ENCODE peak calls at places on chromosomes 1 and 21, in eight cellular contexts. G is GM23338; D is osteocyte; T is RWPE1; U is effector CD4-positive, alpha-beta T cell; P is cardiac muscle cell; C is CD4-positive, alpha-beta T cell; M is fibroblast of lung. I is an unnamed sample.

GRCh38 chr21:26055841-26056264 is 114.7 kb downstream of the APP start:
- DNase-seq in G (no peak), D (no peak), T (no peak), U (no peak), P (no peak), C (no peak), M (no peak), I (no peak)

GRCh38 chr1:59678065-59678808 is 136.5 kb upstream of the HOOK1 start:
- DNase-seq in G (peak), D (no peak), T (no peak), U (no peak), P (no peak), C (no peak), M (no peak), I (no peak)

GRCh38 chr21:32570456-32570855 is 14.9 kb downstream of the TCP10L start:
- DNase-seq in G (no peak), D (no peak), T (no peak), U (no peak), P (no peak), C (no peak), M (no peak), I (no peak)

GRCh38 chr1:154471304-154471703 is 30.7 kb upstream of the TDRD10 start:
- DNase-seq in G (no peak), D (no peak), T (no peak), U (no peak), P (no peak), C (no peak), M (no peak), I (no peak)

GRCh38 chr1:247156787-247157232 is 15.0 kb downstream of the ZNF124 start:
- DNase-seq in G (peak), D (no peak), T (no peak), U (no peak), P (no peak), C (no peak), M (peak), I (no peak)

GRCh38 chr1:85314726-85315125 is 38.3 kb upstream of the BCL10 start:
- DNase-seq in G (no peak), D (no peak), T (no peak), U (no peak), P (no peak), C (no peak), M (no peak), I (no peak)

GRCh38 chr1:23376890-23377811 is 7.5 kb upstream of the ZNF436 start:
- DNase-seq in G (no peak), D (no peak), T (peak), U (no peak), P (no peak), C (no peak), M (peak), I (no peak)

GRCh38 chr21:34722684-34723300 is 54.0 kb downstream of the CLIC6 start:
- DNase-seq in G (peak), D (no peak), T (no peak), U (no peak), P (no peak), C (no peak), M (no peak), I (no peak)

GRCh38 chr1:230550428-230550827 is 91.9 kb upstream of the COG2 start:
- DNase-seq in G (no peak), D (no peak), T (peak), U (no peak), P (no peak), C (no peak), M (no peak), I (no peak)

GRCh38 chr1:204924013-204924759 is 53.5 kb downstream of the NFASC start:
- DNase-seq in G (peak), D (peak), T (peak), U (no peak), P (no peak), C (no peak), M (no peak), I (peak)

GRCh38 chr1:51534447-51534846 is 15.4 kb upstream of the EPS15 start:
- DNase-seq in G (no peak), D (no peak), T (no peak), U (no peak), P (no peak), C (no peak), M (no peak), I (no peak)

GRCh38 chr1:19864304-19865160 is 17.7 kb upstream of the OTUD3 start:
- DNase-seq in G (no peak), D (no peak), T (no peak), U (no peak), P (no peak), C (no peak), M (no peak), I (no peak)

GRCh38 chr1:65757531-65757930 is 35.2 kb upstream of the PDE4B start:
- DNase-seq in G (no peak), D (no peak), T (no peak), U (no peak), P (no peak), C (no peak), M (no peak), I (no peak)

GRCh38 chr1:3399732-3400131 is 54.7 kb upstream of the ARHGEF16 start:
- DNase-seq in G (no peak), D (no peak), T (no peak), U (no peak), P (no peak), C (no peak), M (no peak), I (no peak)

GRCh38 chr1:44926311-44926781 is 60.0 kb downstream of the EIF2B3 start:
- DNase-seq in G (no peak), D (no peak), T (no peak), U (no peak), P (no peak), C (no peak), M (peak), I (no peak)

GRCh38 chr21:37758997-37759396 is 157.3 kb downstream of the KCNJ6 start:
- DNase-seq in G (peak), D (peak), T (peak), U (no peak), P (peak), C (no peak), M (peak), I (peak)

GRCh38 chr1:6052543-6053205 is 7.0 kb downstream of the KCNAB2 start:
- DNase-seq in G (peak), D (no peak), T (peak), U (peak), P (peak), C (peak), M (peak), I (peak)

GRCh38 chr1:53197301-53198205 is 929 bp downstream of the CPT2 start:
- DNase-seq in G (no peak), D (no peak), T (no peak), U (no peak), P (peak), C (no peak), M (no peak), I (no peak)

GRCh38 chr1:82795503-82796149 is 994.9 kb downstream of the ADGRL2 start:
- DNase-seq in G (peak), D (no peak), T (no peak), U (no peak), P (no peak), C (no peak), M (no peak), I (no peak)

GRCh38 chr1:150257624-150258274 is at the start of gene CA14:
- DNase-seq in G (peak), D (no peak), T (no peak), U (no peak), P (peak), C (no peak), M (no peak), I (peak)

GRCh38 chr21:44965251-44966022 is 25.6 kb downstream of the SLX9 start:
- DNase-seq in G (no peak), D (no peak), T (no peak), U (no peak), P (no peak), C (peak), M (peak), I (no peak)

GRCh38 chr1:22889213-22889827 is 83.3 kb downstream of the LACTBL1 start:
- DNase-seq in G (peak), D (no peak), T (peak), U (no peak), P (peak), C (no peak), M (peak), I (no peak)

GRCh38 chr21:33247596-33247995 is 17.9 kb downstream of the IFNAR2 start:
- DNase-seq in G (no peak), D (no peak), T (no peak), U (no peak), P (no peak), C (no peak), M (no peak), I (no peak)

GRCh38 chr21:35565204-35565611 is 495.1 kb downstream of the SETD4 start:
- DNase-seq in G (no peak), D (no peak), T (peak), U (no peak), P (no peak), C (no peak), M (peak), I (no peak)

GRCh38 chr1:75996196-75996595 is 64.0 kb upstream of the ASB17 start:
- DNase-seq in G (no peak), D (no peak), T (no peak), U (no peak), P (no peak), C (no peak), M (no peak), I (no peak)

GRCh38 chr1:43802356-43802755 is 95.0 kb downstream of the ST3GAL3 start:
- DNase-seq in G (no peak), D (no peak), T (no peak), U (no peak), P (no peak), C (no peak), M (no peak), I (no peak)

GRCh38 chr1:2472109-2472508 is 4.0 kb upstream of the PLCH2 start:
- DNase-seq in G (no peak), D (no peak), T (no peak), U (no peak), P (no peak), C (no peak), M (no peak), I (no peak)

GRCh38 chr1:20350421-20350820 is 59.7 kb downstream of the VWA5B1 start:
- DNase-seq in G (no peak), D (no peak), T (no peak), U (no peak), P (no peak), C (no peak), M (no peak), I (no peak)

GRCh38 chr1:244027491-244027890 is 23.6 kb upstream of the ZBTB18 start:
- DNase-seq in G (no peak), D (no peak), T (no peak), U (no peak), P (no peak), C (no peak), M (no peak), I (no peak)

GRCh38 chr1:178031856-178032320 is 62.0 kb upstream of the RASAL2 start:
- DNase-seq in G (peak), D (peak), T (peak), U (no peak), P (peak), C (no peak), M (peak), I (peak)

GRCh38 chr1:1550591-1551432 is 10.4 kb upstream of the TMEM240 start:
- DNase-seq in G (peak), D (no peak), T (no peak), U (no peak), P (peak), C (no peak), M (peak), I (peak)

GRCh38 chr1:161182214-161182613 is 4.9 kb upstream of the B4GALT3 start:
- DNase-seq in G (no peak), D (no peak), T (peak), U (peak), P (no peak), C (peak), M (peak), I (no peak)

GRCh38 chr1:7562729-7563605 is 208.1 kb upstream of the VAMP3 start:
- DNase-seq in G (no peak), D (no peak), T (no peak), U (no peak), P (no peak), C (no peak), M (no peak), I (no peak)

I was measured in DMS 273 treated with DMSO at 0.1 percent for 48 hours.